ENCODE peak calls at places on chromosomes 2 and 18, in four cellular contexts. P is left ventricle myocardium inferior, Y is caudate nucleus, F is PC-9. S is an unnamed sample.

GRCh38 chr2:43129676-43130547 is 96.5 kb downstream of the ZFP36L2 start:
- DNase-seq in P (peak), Y (no peak), F (no peak), S (peak)

GRCh38 chr2:39194686-39195085 is 49.1 kb downstream of the CDKL4 start:
- DNase-seq in P (no peak), F (no peak), Y (no peak), S (no peak)

GRCh38 chr2:242060212-242060835 is 190.8 kb downstream of the RTP5 start:
- DNase-seq in F (peak), Y (no peak), P (no peak), S (no peak)

GRCh38 chr2:56357655-56358295 is 174.0 kb downstream of the CCDC85A start:
- DNase-seq in F (no peak), Y (no peak), P (no peak), S (no peak)

GRCh38 chr2:230712443-230713330 is at the start of gene CAB39:
- DNase-seq in Y (peak), P (peak), F (peak), S (peak)

GRCh38 chr2:236106761-236107160 is 61.4 kb downstream of the GBX2 start:
- DNase-seq in F (no peak), Y (no peak), P (no peak), S (no peak)

GRCh38 chr2:143160732-143161707 is 31.8 kb downstream of the ARHGAP15 start:
- DNase-seq in P (no peak), F (no peak), Y (no peak), S (no peak)

GRCh38 chr2:134245340-134245984 is 8.4 kb upstream of the MGAT5 start:
- DNase-seq in Y (no peak), P (peak), F (peak), S (peak)

GRCh38 chr2:60554649-60555065 is 1.2 kb upstream of the BCL11A start:
- DNase-seq in F (peak), P (no peak), Y (no peak), S (no peak)

GRCh38 chr2:144701259-144701658 is 181.3 kb upstream of the ZEB2 start:
- DNase-seq in F (no peak), Y (no peak), P (no peak), S (no peak)

GRCh38 chr2:234453216-234453615 is 43.7 kb downstream of the ARL4C start:
- DNase-seq in Y (no peak), P (no peak), F (no peak), S (no peak)

GRCh38 chr2:133235959-133236358 is 332.3 kb downstream of the NCKAP5 start:
- DNase-seq in P (no peak), F (no peak), Y (no peak), S (no peak)

GRCh38 chr2:46747297-46747818 is 168.2 kb downstream of the MCFD2 start:
- DNase-seq in F (no peak), P (no peak), Y (no peak), S (no peak)

GRCh38 chr2:145777297-145777696 is 1257.4 kb upstream of the ZEB2 start:
- DNase-seq in F (no peak), P (no peak), Y (no peak), S (no peak)

GRCh38 chr2:197309369-197310231 is 980 bp downstream of the ANKRD44 start:
- DNase-seq in Y (no peak), F (no peak), P (peak), S (peak)

GRCh38 chr2:176388886-176389285 is 119.6 kb downstream of the MTX2 start:
- DNase-seq in P (no peak), F (no peak), Y (no peak), S (no peak)

GRCh38 chr2:53896864-53897263 is 37.1 kb upstream of the GPR75 start:
- DNase-seq in P (no peak), Y (no peak), F (no peak), S (no peak)

GRCh38 chr2:220504890-220505564 is 877.6 kb downstream of the SLC4A3 start:
- DNase-seq in F (peak), Y (no peak), P (no peak), S (no peak)

GRCh38 chr18:49837889-49838288 is 24.6 kb upstream of the ACAA2 start:
- DNase-seq in Y (no peak), P (no peak), F (no peak), S (no peak)
- H3K27ac ChIP-seq in Y (no peak), P (no peak), F (no peak), S (no peak)

GRCh38 chr18:10475633-10476388 is 21.4 kb downstream of the APCDD1 start:
- DNase-seq in F (no peak), P (no peak), Y (no peak), S (no peak)
- H3K27ac ChIP-seq in F (no peak), P (no peak), Y (peak), S (no peak)

GRCh38 chr18:46262856-46263255 is 158.7 kb downstream of the HAUS1 start:
- DNase-seq in F (no peak), P (no peak), Y (no peak), S (no peak)
- H3K27ac ChIP-seq in F (no peak), P (peak), Y (no peak), S (no peak)

GRCh38 chr2:226121339-226121738 is 678.3 kb downstream of the IRS1 start:
- DNase-seq in Y (no peak), P (no peak), F (no peak), S (no peak)

GRCh38 chr2:226124548-226125011 is 675.0 kb downstream of the IRS1 start:
- DNase-seq in P (no peak), F (no peak), Y (no peak), S (no peak)

GRCh38 chr2:226123307-226123706 is 676.3 kb downstream of the IRS1 start:
- DNase-seq in P (no peak), Y (no peak), F (no peak), S (no peak)

GRCh38 chr2:226125151-226125550 is 674.5 kb downstream of the IRS1 start:
- DNase-seq in Y (no peak), F (no peak), P (no peak), S (no peak)

GRCh38 chr2:226122067-226122466 is 677.6 kb downstream of the IRS1 start:
- DNase-seq in P (no peak), Y (no peak), F (no peak), S (no peak)
- H3K27ac ChIP-seq in P (no peak), Y (no peak), F (no peak), S (no peak)

GRCh38 chr2:120740765-120741513 is 5.3 kb downstream of the GLI2 start:
- DNase-seq in P (no peak), F (no peak), Y (no peak), S (peak)

GRCh38 chr2:120743657-120744056 is 8.0 kb downstream of the GLI2 start:
- DNase-seq in Y (no peak), F (no peak), P (no peak), S (peak)

GRCh38 chr2:120738786-120739771 is 3.4 kb downstream of the GLI2 start:
- DNase-seq in F (no peak), Y (no peak), P (no peak), S (no peak)

GRCh38 chr2:120740375-120740764 is 4.7 kb downstream of the GLI2 start:
- DNase-seq in P (no peak), Y (no peak), F (no peak), S (no peak)

GRCh38 chr2:120741514-120742448 is 6.1 kb downstream of the GLI2 start:
- DNase-seq in Y (no peak), F (peak), P (no peak), S (peak)
- H3K27ac ChIP-seq in Y (no peak), F (no peak), P (peak), S (no peak)

GRCh38 chr2:219325136-219325535 is 7.4 kb downstream of the RESP18 start:
- DNase-seq in F (no peak), Y (no peak), P (no peak), S (no peak)
- H3K27ac ChIP-seq in F (no peak), Y (no peak), P (no peak), S (no peak)

GRCh38 chr2:196167666-196168065 is 3.7 kb downstream of the STK17B start:
- DNase-seq in F (no peak), Y (no peak), P (no peak), S (no peak)
- H3K27ac ChIP-seq in F (peak), Y (no peak), P (no peak), S (no peak)